ENCODE peak calls at places on chromosomes 5 and 9, in six cellular contexts. One of them, this sample, is unnamed.

GRCh38 chr5:14773588-14773987 is 98.0 kb downstream of the ANKH start:
- DNase-seq in NCI-H524: no peak
- DNase-seq in HuH-7.5: peak; percentile 28
- DNase-seq in stimulated activated CD4-positive, alpha-beta T cell treated with anti-CD3 and anti-CD28 coated beads, Interleukin-2, amount 100 ng/mL, for 48 hours: no peak
- DNase-seq in heart left ventricle: no peak
- DNase-seq in cardiac fibroblast: no peak
- DNase-seq in this sample: no peak

GRCh38 chr9:126293522-126293889 is 33.1 kb upstream of the MVB12B start:
- DNase-seq in cardiac fibroblast: no peak
- DNase-seq in heart left ventricle: no peak
- DNase-seq in HuH-7.5: peak; percentile 37
- DNase-seq in NCI-H524: no peak
- DNase-seq in stimulated activated CD4-positive, alpha-beta T cell treated with anti-CD3 and anti-CD28 coated beads, Interleukin-2, amount 100 ng/mL, for 48 hours: no peak
- DNase-seq in this sample: no peak

GRCh38 chr9:37839491-37840461 is 39.2 kb downstream of the DCAF10 start:
- DNase-seq in heart left ventricle: no peak
- DNase-seq in stimulated activated CD4-positive, alpha-beta T cell treated with anti-CD3 and anti-CD28 coated beads, Interleukin-2, amount 100 ng/mL, for 48 hours: no peak
- DNase-seq in HuH-7.5: no peak
- DNase-seq in NCI-H524: no peak
- DNase-seq in cardiac fibroblast: peak; percentile 54
- DNase-seq in this sample: no peak

GRCh38 chr5:83331842-83332241 is 139.7 kb upstream of the VCAN start:
- DNase-seq in cardiac fibroblast: no peak
- DNase-seq in stimulated activated CD4-positive, alpha-beta T cell treated with anti-CD3 and anti-CD28 coated beads, Interleukin-2, amount 100 ng/mL, for 48 hours: no peak
- DNase-seq in NCI-H524: no peak
- DNase-seq in heart left ventricle: no peak
- DNase-seq in HuH-7.5: no peak
- DNase-seq in this sample: no peak

GRCh38 chr5:45089870-45090269 is 281.1 kb downstream of the MRPS30 start:
- DNase-seq in HuH-7.5: no peak
- DNase-seq in cardiac fibroblast: no peak
- DNase-seq in NCI-H524: no peak
- DNase-seq in stimulated activated CD4-positive, alpha-beta T cell treated with anti-CD3 and anti-CD28 coated beads, Interleukin-2, amount 100 ng/mL, for 48 hours: no peak
- DNase-seq in heart left ventricle: no peak
- DNase-seq in this sample: no peak

GRCh38 chr5:59673438-59674058 is 220.0 kb downstream of the PDE4D start:
- DNase-seq in HuH-7.5: no peak
- DNase-seq in heart left ventricle: no peak
- DNase-seq in stimulated activated CD4-positive, alpha-beta T cell treated with anti-CD3 and anti-CD28 coated beads, Interleukin-2, amount 100 ng/mL, for 48 hours: no peak
- DNase-seq in cardiac fibroblast: peak; percentile 66
- DNase-seq in NCI-H524: peak; percentile 37
- DNase-seq in this sample: peak; percentile 68

GRCh38 chr9:20988916-20989315 is 42.5 kb downstream of the HACD4 start:
- DNase-seq in HuH-7.5: no peak
- DNase-seq in heart left ventricle: no peak
- DNase-seq in cardiac fibroblast: peak; percentile 24
- DNase-seq in stimulated activated CD4-positive, alpha-beta T cell treated with anti-CD3 and anti-CD28 coated beads, Interleukin-2, amount 100 ng/mL, for 48 hours: no peak
- DNase-seq in NCI-H524: no peak
- DNase-seq in this sample: peak; percentile 16

GRCh38 chr9:223167-223566 is 8.5 kb downstream of the DOCK8 start:
- DNase-seq in stimulated activated CD4-positive, alpha-beta T cell treated with anti-CD3 and anti-CD28 coated beads, Interleukin-2, amount 100 ng/mL, for 48 hours: no peak
- DNase-seq in NCI-H524: no peak
- DNase-seq in heart left ventricle: no peak
- DNase-seq in cardiac fibroblast: no peak
- DNase-seq in HuH-7.5: no peak
- DNase-seq in this sample: no peak

GRCh38 chr5:31771045-31771444 is 132.1 kb downstream of the PDZD2 start:
- DNase-seq in HuH-7.5: no peak
- DNase-seq in NCI-H524: no peak
- DNase-seq in cardiac fibroblast: no peak
- DNase-seq in stimulated activated CD4-positive, alpha-beta T cell treated with anti-CD3 and anti-CD28 coated beads, Interleukin-2, amount 100 ng/mL, for 48 hours: no peak
- DNase-seq in heart left ventricle: no peak
- DNase-seq in this sample: no peak

GRCh38 chr5:10735569-10736255 is 25.3 kb downstream of the DAP start:
- DNase-seq in HuH-7.5: no peak
- DNase-seq in cardiac fibroblast: no peak
- DNase-seq in heart left ventricle: no peak
- DNase-seq in stimulated activated CD4-positive, alpha-beta T cell treated with anti-CD3 and anti-CD28 coated beads, Interleukin-2, amount 100 ng/mL, for 48 hours: no peak
- DNase-seq in NCI-H524: no peak
- DNase-seq in this sample: peak; percentile 55

GRCh38 chr5:57306359-57306758 is 132.5 kb downstream of the GPBP1 start:
- DNase-seq in cardiac fibroblast: no peak
- DNase-seq in NCI-H524: no peak
- DNase-seq in HuH-7.5: no peak
- DNase-seq in heart left ventricle: no peak
- DNase-seq in stimulated activated CD4-positive, alpha-beta T cell treated with anti-CD3 and anti-CD28 coated beads, Interleukin-2, amount 100 ng/mL, for 48 hours: no peak
- DNase-seq in this sample: no peak

GRCh38 chr5:25614466-25614865 is 969.7 kb upstream of the CDH10 start:
- DNase-seq in NCI-H524: no peak
- DNase-seq in heart left ventricle: no peak
- DNase-seq in HuH-7.5: no peak
- DNase-seq in stimulated activated CD4-positive, alpha-beta T cell treated with anti-CD3 and anti-CD28 coated beads, Interleukin-2, amount 100 ng/mL, for 48 hours: no peak
- DNase-seq in cardiac fibroblast: no peak
- DNase-seq in this sample: no peak

GRCh38 chr5:140986117-140986521 is 19.8 kb downstream of the PCDHAC2 start:
- DNase-seq in NCI-H524: no peak
- DNase-seq in cardiac fibroblast: no peak
- DNase-seq in HuH-7.5: no peak
- DNase-seq in stimulated activated CD4-positive, alpha-beta T cell treated with anti-CD3 and anti-CD28 coated beads, Interleukin-2, amount 100 ng/mL, for 48 hours: no peak
- DNase-seq in heart left ventricle: no peak
- DNase-seq in this sample: no peak

GRCh38 chr9:111300140-111300735 is 29.8 kb downstream of the OR2K2 start:
- DNase-seq in heart left ventricle: no peak
- DNase-seq in HuH-7.5: no peak
- DNase-seq in cardiac fibroblast: no peak
- DNase-seq in NCI-H524: no peak
- DNase-seq in stimulated activated CD4-positive, alpha-beta T cell treated with anti-CD3 and anti-CD28 coated beads, Interleukin-2, amount 100 ng/mL, for 48 hours: no peak
- DNase-seq in this sample: no peak

GRCh38 chr9:34628656-34629491 is at the start of gene ARID3C:
- DNase-seq in heart left ventricle: no peak
- DNase-seq in stimulated activated CD4-positive, alpha-beta T cell treated with anti-CD3 and anti-CD28 coated beads, Interleukin-2, amount 100 ng/mL, for 48 hours: peak; percentile 41
- DNase-seq in NCI-H524: no peak
- DNase-seq in cardiac fibroblast: no peak
- DNase-seq in HuH-7.5: peak; percentile 57
- DNase-seq in this sample: no peak

GRCh38 chr9:35938474-35939145 is 19.3 kb downstream of the OR2S2 start:
- DNase-seq in stimulated activated CD4-positive, alpha-beta T cell treated with anti-CD3 and anti-CD28 coated beads, Interleukin-2, amount 100 ng/mL, for 48 hours: no peak
- DNase-seq in HuH-7.5: no peak
- DNase-seq in cardiac fibroblast: no peak
- DNase-seq in NCI-H524: no peak
- DNase-seq in heart left ventricle: no peak
- DNase-seq in this sample: no peak

GRCh38 chr5:149811453-149811852 is 81.3 kb downstream of the PPARGC1B start:
- DNase-seq in cardiac fibroblast: no peak
- DNase-seq in heart left ventricle: no peak
- DNase-seq in stimulated activated CD4-positive, alpha-beta T cell treated with anti-CD3 and anti-CD28 coated beads, Interleukin-2, amount 100 ng/mL, for 48 hours: no peak
- DNase-seq in HuH-7.5: no peak
- DNase-seq in NCI-H524: no peak
- DNase-seq in this sample: no peak

GRCh38 chr9:86043999-86044398 is 55.4 kb downstream of the GOLM1 start:
- DNase-seq in cardiac fibroblast: peak; percentile 10
- DNase-seq in heart left ventricle: no peak
- DNase-seq in HuH-7.5: no peak
- DNase-seq in stimulated activated CD4-positive, alpha-beta T cell treated with anti-CD3 and anti-CD28 coated beads, Interleukin-2, amount 100 ng/mL, for 48 hours: no peak
- DNase-seq in NCI-H524: no peak
- DNase-seq in this sample: no peak

GRCh38 chr5:135492319-135492626 is 40.1 kb upstream of the TIFAB start:
- DNase-seq in NCI-H524: no peak
- DNase-seq in stimulated activated CD4-positive, alpha-beta T cell treated with anti-CD3 and anti-CD28 coated beads, Interleukin-2, amount 100 ng/mL, for 48 hours: no peak
- DNase-seq in cardiac fibroblast: no peak
- DNase-seq in HuH-7.5: no peak
- DNase-seq in heart left ventricle: no peak
- DNase-seq in this sample: no peak

GRCh38 chr9:123749580-123750202 is 180.2 kb downstream of the DENND1A start:
- DNase-seq in HuH-7.5: no peak
- DNase-seq in NCI-H524: no peak
- DNase-seq in cardiac fibroblast: no peak
- DNase-seq in heart left ventricle: no peak
- DNase-seq in stimulated activated CD4-positive, alpha-beta T cell treated with anti-CD3 and anti-CD28 coated beads, Interleukin-2, amount 100 ng/mL, for 48 hours: no peak
- DNase-seq in this sample: no peak

GRCh38 chr5:178285399-178286225 is 53.0 kb upstream of the PHYKPL start:
- DNase-seq in NCI-H524: no peak
- DNase-seq in cardiac fibroblast: no peak
- DNase-seq in HuH-7.5: no peak
- DNase-seq in stimulated activated CD4-positive, alpha-beta T cell treated with anti-CD3 and anti-CD28 coated beads, Interleukin-2, amount 100 ng/mL, for 48 hours: no peak
- DNase-seq in heart left ventricle: peak; percentile 56
- DNase-seq in this sample: no peak

GRCh38 chr9:129014124-129014523 is 14.0 kb downstream of the SH3GLB2 start:
- DNase-seq in HuH-7.5: no peak
- DNase-seq in heart left ventricle: no peak
- DNase-seq in NCI-H524: no peak
- DNase-seq in cardiac fibroblast: no peak
- DNase-seq in stimulated activated CD4-positive, alpha-beta T cell treated with anti-CD3 and anti-CD28 coated beads, Interleukin-2, amount 100 ng/mL, for 48 hours: no peak
- DNase-seq in this sample: no peak

GRCh38 chr9:121876658-121877271 is 216.3 kb downstream of the TTLL11 start:
- DNase-seq in HuH-7.5: no peak
- DNase-seq in heart left ventricle: no peak
- DNase-seq in cardiac fibroblast: peak; percentile 71
- DNase-seq in stimulated activated CD4-positive, alpha-beta T cell treated with anti-CD3 and anti-CD28 coated beads, Interleukin-2, amount 100 ng/mL, for 48 hours: no peak
- DNase-seq in NCI-H524: no peak
- DNase-seq in this sample: no peak

GRCh38 chr5:174323878-174324281 is 278.4 kb downstream of the NSG2 start:
- DNase-seq in heart left ventricle: no peak
- DNase-seq in cardiac fibroblast: peak; percentile 41
- DNase-seq in HuH-7.5: peak; percentile 45
- DNase-seq in stimulated activated CD4-positive, alpha-beta T cell treated with anti-CD3 and anti-CD28 coated beads, Interleukin-2, amount 100 ng/mL, for 48 hours: no peak
- DNase-seq in NCI-H524: peak; percentile 35
- DNase-seq in this sample: peak; percentile 92

GRCh38 chr5:77644443-77645157 is 6.1 kb upstream of the OTP start:
- DNase-seq in cardiac fibroblast: no peak
- DNase-seq in heart left ventricle: no peak
- DNase-seq in HuH-7.5: no peak
- DNase-seq in stimulated activated CD4-positive, alpha-beta T cell treated with anti-CD3 and anti-CD28 coated beads, Interleukin-2, amount 100 ng/mL, for 48 hours: no peak
- DNase-seq in NCI-H524: peak; percentile 50
- DNase-seq in this sample: no peak

GRCh38 chr5:135737701-135738563 is 96.5 kb upstream of the SLC25A48 start:
- DNase-seq in HuH-7.5: no peak
- DNase-seq in NCI-H524: peak; percentile 10
- DNase-seq in stimulated activated CD4-positive, alpha-beta T cell treated with anti-CD3 and anti-CD28 coated beads, Interleukin-2, amount 100 ng/mL, for 48 hours: no peak
- DNase-seq in heart left ventricle: no peak
- DNase-seq in cardiac fibroblast: no peak
- DNase-seq in this sample: peak; percentile 61

GRCh38 chr9:136686794-136687711 is at the start of gene AGPAT2:
- DNase-seq in NCI-H524: peak; percentile 50
- DNase-seq in stimulated activated CD4-positive, alpha-beta T cell treated with anti-CD3 and anti-CD28 coated beads, Interleukin-2, amount 100 ng/mL, for 48 hours: peak; percentile 73
- DNase-seq in heart left ventricle: peak; percentile 91
- DNase-seq in cardiac fibroblast: peak; percentile 53
- DNase-seq in HuH-7.5: peak; percentile 93
- DNase-seq in this sample: no peak

GRCh38 chr9:93037476-93037971 is 21.0 kb upstream of the SUSD3 start:
- DNase-seq in heart left ventricle: no peak
- DNase-seq in HuH-7.5: no peak
- DNase-seq in NCI-H524: no peak
- DNase-seq in stimulated activated CD4-positive, alpha-beta T cell treated with anti-CD3 and anti-CD28 coated beads, Interleukin-2, amount 100 ng/mL, for 48 hours: no peak
- DNase-seq in cardiac fibroblast: no peak
- DNase-seq in this sample: no peak

GRCh38 chr9:98218562-98219363 is 26.3 kb upstream of the CORO2A start:
- DNase-seq in cardiac fibroblast: no peak
- DNase-seq in HuH-7.5: no peak
- DNase-seq in NCI-H524: no peak
- DNase-seq in stimulated activated CD4-positive, alpha-beta T cell treated with anti-CD3 and anti-CD28 coated beads, Interleukin-2, amount 100 ng/mL, for 48 hours: no peak
- DNase-seq in heart left ventricle: no peak
- DNase-seq in this sample: no peak

This sample was measured in cerebellar cortex.